ENCODE peak calls at places on chromosome 5, in four cellular contexts. One of them, this sample, is unnamed.

GRCh38 chr5:66828046-66828550 is 231.9 kb downstream of the MAST4 start:
- DNase-seq in osteocyte: no peak
- DNase-seq in AG09309: no peak
- DNase-seq in bronchial epithelial cell: no peak
- DNase-seq in this sample: no peak

GRCh38 chr5:28917631-28918030 is 1879.2 kb upstream of the CDH9 start:
- DNase-seq in bronchial epithelial cell: no peak
- DNase-seq in AG09309: no peak
- DNase-seq in osteocyte: no peak
- DNase-seq in this sample: no peak

GRCh38 chr5:157540707-157541451 is 34.7 kb downstream of the ADAM19 start:
- DNase-seq in bronchial epithelial cell: peak; percentile 18
- DNase-seq in AG09309: no peak
- DNase-seq in osteocyte: no peak
- DNase-seq in this sample: no peak

GRCh38 chr5:3317051-3317795 is 278.4 kb upstream of the IRX1 start:
- DNase-seq in AG09309: no peak
- DNase-seq in bronchial epithelial cell: peak; percentile 5
- DNase-seq in osteocyte: no peak
- DNase-seq in this sample: no peak

GRCh38 chr5:109281136-109281690 is 128.6 kb downstream of the PJA2 start:
- DNase-seq in bronchial epithelial cell: peak; percentile 4
- DNase-seq in osteocyte: no peak
- DNase-seq in AG09309: no peak
- DNase-seq in this sample: no peak

GRCh38 chr5:97172227-97172626 is 10.8 kb downstream of the RIOK2 start:
- DNase-seq in AG09309: no peak
- DNase-seq in osteocyte: no peak
- DNase-seq in bronchial epithelial cell: no peak
- DNase-seq in this sample: no peak

GRCh38 chr5:88889165-88890069 is 6.4 kb upstream of the MEF2C start:
- DNase-seq in bronchial epithelial cell: no peak
- DNase-seq in AG09309: no peak
- DNase-seq in osteocyte: no peak
- DNase-seq in this sample: peak; percentile 59

GRCh38 chr5:179265529-179266290 is 79.6 kb downstream of the ADAMTS2 start:
- DNase-seq in osteocyte: peak; percentile 86
- DNase-seq in bronchial epithelial cell: peak; percentile 4
- DNase-seq in AG09309: peak; percentile 96
- DNase-seq in this sample: no peak

GRCh38 chr5:139776856-139777255 is 18.8 kb upstream of the PSD2 start:
- DNase-seq in osteocyte: no peak
- DNase-seq in bronchial epithelial cell: no peak
- DNase-seq in AG09309: no peak
- DNase-seq in this sample: no peak

GRCh38 chr5:133746834-133747233 is 134.5 kb upstream of the FSTL4 start:
- DNase-seq in AG09309: no peak
- DNase-seq in osteocyte: no peak
- DNase-seq in bronchial epithelial cell: no peak
- DNase-seq in this sample: no peak

GRCh38 chr5:149221326-149221725 is 50.3 kb upstream of the AFAP1L1 start:
- DNase-seq in bronchial epithelial cell: no peak
- DNase-seq in AG09309: peak; percentile 17
- DNase-seq in osteocyte: no peak
- DNase-seq in this sample: peak; percentile 84

GRCh38 chr5:136058031-136058971 is 29.5 kb downstream of the TGFBI start:
- DNase-seq in osteocyte: peak; percentile 88
- DNase-seq in bronchial epithelial cell: peak; percentile 69
- DNase-seq in AG09309: peak; percentile 98
- DNase-seq in this sample: no peak

GRCh38 chr5:170296036-170296934 is 1.3 kb downstream of the LCP2 start:
- DNase-seq in bronchial epithelial cell: no peak
- DNase-seq in osteocyte: no peak
- DNase-seq in AG09309: no peak
- DNase-seq in this sample: no peak

GRCh38 chr5:10289353-10289752 is 18.3 kb downstream of the CMBL start:
- DNase-seq in bronchial epithelial cell: no peak
- DNase-seq in osteocyte: no peak
- DNase-seq in AG09309: no peak
- DNase-seq in this sample: no peak

GRCh38 chr5:74502479-74502950 is 138.0 kb downstream of the ENC1 start:
- DNase-seq in AG09309: no peak
- DNase-seq in bronchial epithelial cell: no peak
- DNase-seq in osteocyte: no peak
- DNase-seq in this sample: no peak

GRCh38 chr5:83029912-83030311 is 47.3 kb downstream of the TMEM167A start:
- DNase-seq in AG09309: peak; percentile 50
- DNase-seq in bronchial epithelial cell: peak; percentile 60
- DNase-seq in osteocyte: no peak
- DNase-seq in this sample: no peak

GRCh38 chr5:139315056-139315455 is 21.5 kb downstream of the MATR3 start:
- DNase-seq in bronchial epithelial cell: no peak
- DNase-seq in osteocyte: no peak
- DNase-seq in AG09309: no peak
- DNase-seq in this sample: peak; percentile 58

GRCh38 chr5:159362190-159362589 is 31.9 kb upstream of the IL12B start:
- DNase-seq in bronchial epithelial cell: no peak
- DNase-seq in AG09309: no peak
- DNase-seq in osteocyte: no peak
- DNase-seq in this sample: peak; percentile 73

This sample was measured in pons.